ENCODE peak calls at places on chromosomes 5 and 9, in five cellular contexts. X is H7, C is HCT116, E is MG63, F is PC-3. V is an unnamed sample.

GRCh38 chr5:15010936-15011335 is 139.4 kb upstream of the ANKH start:
- DNase-seq in X (no peak), C (no peak), E (no peak), F (no peak), V (no peak)

GRCh38 chr5:61332369-61332745 is 299 bp downstream of the ZSWIM6 start:
- DNase-seq in X (peak), C (no peak), E (no peak), F (no peak), V (peak)

GRCh38 chr9:93154293-93154903 is 20.3 kb upstream of the NINJ1 start:
- DNase-seq in X (peak), C (no peak), E (peak), F (peak), V (peak)

GRCh38 chr5:102229685-102230084 is 66.4 kb downstream of the SLCO4C1 start:
- DNase-seq in X (no peak), C (no peak), E (no peak), F (no peak), V (no peak)

GRCh38 chr9:72145093-72145492 is 4.1 kb upstream of the GDA start:
- DNase-seq in X (no peak), C (no peak), E (no peak), F (peak), V (no peak)

GRCh38 chr5:171432581-171433351 is 13.3 kb downstream of the FGF18 start:
- DNase-seq in X (no peak), C (no peak), E (no peak), F (no peak), V (no peak)

GRCh38 chr5:14915291-14915976 is 43.9 kb upstream of the ANKH start:
- DNase-seq in X (no peak), C (no peak), E (no peak), F (no peak), V (no peak)

GRCh38 chr5:167466992-167467391 is 824.5 kb upstream of the WWC1 start:
- DNase-seq in X (no peak), C (no peak), E (no peak), F (no peak), V (no peak)

GRCh38 chr9:107044872-107045271 is 181.9 kb downstream of the ZNF462 start:
- DNase-seq in X (no peak), C (no peak), E (no peak), F (peak), V (no peak)

GRCh38 chr5:82329393-82329792 is 51.2 kb upstream of the RPS23 start:
- DNase-seq in X (no peak), C (no peak), E (no peak), F (no peak), V (no peak)

GRCh38 chr9:135370411-135371375 is 108.9 kb upstream of the PPP1R26 start:
- DNase-seq in X (no peak), C (no peak), E (peak), F (no peak), V (no peak)

GRCh38 chr5:78964889-78965288 is 20.2 kb downstream of the ARSB start:
- DNase-seq in X (no peak), C (peak), E (no peak), F (peak), V (peak)

GRCh38 chr5:82164109-82164956 is 113.8 kb downstream of the RPS23 start:
- DNase-seq in X (no peak), C (no peak), E (peak), F (peak), V (peak)

GRCh38 chr5:103315455-103315854 is 56.9 kb downstream of the MACIR start:
- DNase-seq in X (no peak), C (no peak), E (no peak), F (no peak), V (no peak)

GRCh38 chr5:132489051-132489770 is 1.4 kb downstream of the IRF1 start:
- DNase-seq in X (peak), C (no peak), E (no peak), F (no peak), V (peak)

GRCh38 chr5:134073404-134073803 is 41.1 kb upstream of the TCF7 start:
- DNase-seq in X (peak), C (no peak), E (peak), F (peak), V (no peak)

GRCh38 chr9:110048473-110048975 is 159.4 kb downstream of the C9orf152 start:
- DNase-seq in X (peak), C (peak), E (peak), F (peak), V (peak)

GRCh38 chr9:130299785-130300615 is 34.4 kb downstream of the HMCN2 start:
- DNase-seq in X (no peak), C (no peak), E (peak), F (no peak), V (no peak)

GRCh38 chr5:173825215-173825865 is 62.8 kb upstream of the CPEB4 start:
- DNase-seq in X (no peak), C (no peak), E (no peak), F (no peak), V (no peak)

GRCh38 chr5:144697847-144698262 is 527.2 kb downstream of the KCTD16 start:
- DNase-seq in X (no peak), C (no peak), E (peak), F (peak), V (no peak)

DNA sequence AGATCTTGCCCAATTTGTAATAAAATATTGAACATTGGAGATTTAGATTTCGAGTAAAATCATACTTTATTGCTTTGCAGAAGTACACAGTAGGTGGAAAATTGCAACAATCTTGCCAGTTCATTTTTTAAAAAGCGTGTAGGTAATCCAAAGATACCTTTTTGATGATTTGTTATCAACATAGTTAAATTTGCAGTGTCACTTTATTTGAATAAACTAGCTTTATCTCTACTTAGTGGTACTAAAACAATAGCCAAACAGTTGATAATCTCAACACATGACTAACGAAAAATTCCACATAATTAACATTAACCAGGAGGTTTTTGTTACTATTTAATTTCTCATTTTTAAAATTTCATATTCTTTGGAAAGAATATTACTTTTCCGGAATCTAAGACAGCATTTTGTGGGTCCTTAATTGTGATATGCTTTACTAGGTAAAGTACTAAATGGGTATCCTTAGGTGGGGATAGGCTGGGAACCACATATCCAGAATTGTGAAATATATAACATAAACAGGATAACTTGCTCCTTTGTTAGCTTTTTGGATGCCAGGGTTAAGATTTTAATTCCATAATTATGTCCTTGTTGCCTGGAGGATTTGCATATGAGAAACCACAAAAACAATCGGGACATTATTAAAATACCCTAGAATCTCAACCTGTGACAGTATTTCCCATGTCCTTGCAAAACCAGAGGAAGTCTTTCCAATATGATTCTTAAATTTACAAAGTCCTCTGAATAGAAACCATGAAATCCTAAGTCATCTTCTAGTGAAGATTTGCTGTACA is 2.4 kb upstream of the CHD1 start:
- DNase-seq in X (no peak), C (no peak), E (no peak), F (no peak), V (no peak)
- H3K4me3 ChIP-seq in X (no peak), C (no peak), E (no peak), F (peak), V (no peak)

GRCh38 chr5:159089675-159090074 is 10.0 kb downstream of the EBF1 start:
- DNase-seq in X (no peak), C (no peak), E (no peak), F (no peak), V (no peak)

GRCh38 chr5:159092288-159092687 is 7.4 kb downstream of the EBF1 start:
- DNase-seq in X (no peak), C (no peak), E (no peak), F (no peak), V (no peak)

GRCh38 chr5:159091596-159091995 is 8.1 kb downstream of the EBF1 start:
- DNase-seq in X (no peak), C (no peak), E (no peak), F (no peak), V (no peak)

GRCh38 chr5:159088371-159088770 is 11.3 kb downstream of the EBF1 start:
- DNase-seq in X (no peak), C (no peak), E (no peak), F (no peak), V (no peak)

DNA sequence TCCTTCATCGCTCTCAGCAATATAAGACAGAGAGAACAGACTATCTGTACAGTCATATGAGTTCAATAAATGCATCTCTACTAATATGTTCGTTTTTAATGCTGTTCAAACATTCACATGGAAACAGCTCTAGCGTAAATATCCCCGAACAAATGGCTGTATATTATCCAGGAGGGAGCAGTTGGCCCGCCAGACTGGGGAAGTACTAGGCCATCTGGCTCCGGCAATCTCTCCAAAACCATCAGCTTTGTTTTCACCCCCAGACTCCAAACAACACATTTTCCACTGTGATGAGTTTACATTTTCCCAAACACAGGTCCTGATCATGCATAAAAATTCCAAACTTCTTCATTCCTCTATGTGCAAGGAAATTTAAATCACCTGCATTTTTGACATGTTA is 8.7 kb downstream of the EBF1 start:
- DNase-seq in X (no peak), C (no peak), E (no peak), F (no peak), V (no peak)
- H3K4me3 ChIP-seq in X (no peak), C (no peak), E (no peak), F (no peak), V (no peak)

GRCh38 chr9:113228130-113228665 is 6.9 kb downstream of the SLC31A1 start:
- DNase-seq in X (no peak), C (no peak), E (no peak), F (no peak), V (no peak)
- H3K4me3 ChIP-seq in X (no peak), C (no peak), E (no peak), F (no peak), V (no peak)

GRCh38 chr9:124773473-124774130 is 2.5 kb upstream of the NR6A1 start:
- DNase-seq in X (no peak), C (no peak), E (no peak), F (no peak), V (no peak)

GRCh38 chr9:124776613-124776951 is 351 bp upstream of the OLFML2A start:
- DNase-seq in X (no peak), C (no peak), E (no peak), F (no peak), V (no peak)

GRCh38 chr9:124771867-124772621 is 933 bp upstream of the NR6A1 start:
- DNase-seq in X (peak), C (peak), E (peak), F (peak), V (peak)

GRCh38 chr9:124776952-124777645 is at the start of gene OLFML2A:
- DNase-seq in X (peak), C (no peak), E (peak), F (peak), V (no peak)

GRCh38 chr9:124774131-124774978 is 2.6 kb upstream of the OLFML2A start:
- DNase-seq in X (peak), C (peak), E (peak), F (peak), V (peak)
- H3K4me3 ChIP-seq in X (no peak), C (no peak), E (no peak), F (no peak), V (no peak)

GRCh38 chr5:35830587-35830986 is 26.1 kb upstream of the IL7R start:
- DNase-seq in X (no peak), C (no peak), E (no peak), F (no peak), V (no peak)

GRCh38 chr5:35838370-35839042 is 18.2 kb upstream of the IL7R start:
- DNase-seq in X (no peak), C (no peak), E (no peak), F (peak), V (no peak)

GRCh38 chr5:35832757-35833156 is 23.9 kb upstream of the IL7R start:
- DNase-seq in X (no peak), C (no peak), E (no peak), F (no peak), V (no peak)

DNA sequence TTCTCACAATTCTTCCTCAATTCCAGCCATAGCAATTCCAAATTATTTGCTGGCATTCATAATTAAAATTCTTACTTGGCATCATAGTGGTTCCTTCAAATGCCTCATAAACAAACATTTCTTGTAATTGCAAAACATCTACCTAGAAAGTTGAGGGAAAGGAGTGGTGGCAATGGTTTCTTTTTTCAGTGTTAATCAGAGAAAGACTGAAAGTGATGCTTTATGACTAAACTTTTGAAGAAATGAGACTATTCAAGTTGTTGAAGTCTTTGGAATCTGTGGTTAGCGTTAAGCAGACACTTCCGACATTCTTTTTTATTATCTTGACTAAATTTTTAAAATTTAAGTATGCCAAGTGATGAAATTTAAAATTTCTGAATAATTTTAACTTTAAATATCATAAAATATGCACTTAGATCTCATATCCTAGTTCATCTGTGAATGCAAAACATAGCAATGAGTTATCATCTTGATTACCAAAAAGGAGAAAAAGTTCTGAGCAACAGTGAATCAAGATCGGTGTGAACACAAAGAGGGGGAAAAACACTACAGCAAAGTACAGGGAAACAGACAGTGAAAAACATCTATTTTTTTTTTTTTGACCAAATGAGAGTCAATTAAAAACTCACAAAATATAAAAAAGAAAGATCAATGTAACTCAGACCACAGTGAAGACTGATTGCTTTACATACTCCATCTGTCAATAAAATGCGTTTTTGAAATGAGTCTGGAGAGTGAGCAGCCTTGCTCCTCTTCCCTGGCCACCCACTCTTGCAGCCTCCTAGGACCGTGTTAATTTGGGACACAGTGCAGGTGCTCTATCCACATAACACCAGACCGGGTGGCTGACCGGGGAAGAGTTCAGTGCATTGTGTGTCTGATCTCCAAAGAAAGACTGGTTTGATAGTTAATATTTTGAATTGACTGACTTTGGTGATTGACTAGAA is 20.6 kb upstream of the IL7R start:
- DNase-seq in X (no peak), C (no peak), E (no peak), F (no peak), V (no peak)
- H3K4me3 ChIP-seq in X (no peak), C (no peak), E (no peak), F (no peak), V (no peak)

GRCh38 chr5:31465282-31465681 is 66.6 kb downstream of the DROSHA start:
- DNase-seq in X (no peak), C (no peak), E (no peak), F (no peak), V (no peak)
- H3K4me3 ChIP-seq in X (no peak), C (no peak), E (no peak), F (no peak), V (no peak)

DNA sequence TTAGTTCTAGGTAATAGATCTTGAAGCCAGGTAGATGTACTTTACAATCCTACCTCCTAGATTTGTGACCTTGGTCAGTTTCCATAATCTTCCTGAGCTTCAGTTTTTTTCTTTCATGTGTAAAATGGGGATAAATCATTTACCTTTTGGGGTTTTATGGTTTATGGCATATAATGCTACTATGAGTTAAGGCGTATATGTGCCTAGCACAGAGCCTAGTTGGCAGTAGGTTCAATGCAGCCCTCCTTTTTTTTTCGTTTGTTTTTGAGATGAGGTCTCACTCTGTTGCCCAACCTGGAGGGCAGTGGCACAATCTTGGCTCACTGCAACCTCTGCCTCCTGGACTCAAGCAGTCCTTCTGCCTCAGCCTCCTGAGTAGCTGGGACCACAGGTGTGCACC is 28.8 kb downstream of the EGFLAM start:
- DNase-seq in X (no peak), C (no peak), E (no peak), F (no peak), V (no peak)
- H3K4me3 ChIP-seq in X (no peak), C (no peak), E (no peak), F (no peak), V (no peak)